ENCODE peak calls at places on chromosomes 16 and 17, in eight cellular contexts. A is adrenal gland, Q is BJ, O is bronchial epithelial cell, F is heart right ventricle, U is A549, V is tibial artery, Y is psoas muscle. S is an unnamed sample.

GRCh38 chr16:25108054-25108453 is 3.5 kb upstream of the LCMT1 start:
- DNase-seq in A (no peak), Q (no peak), O (no peak), F (no peak), U (peak), V (no peak), Y (no peak), S (no peak)

GRCh38 chr16:87380875-87381274 is 2.7 kb downstream of the FBXO31 start:
- DNase-seq in A (peak), Q (no peak), O (no peak), F (no peak), U (no peak), V (no peak), Y (no peak), S (no peak)

GRCh38 chr16:79943738-79944137 is 343.2 kb upstream of the MAF start:
- DNase-seq in A (no peak), Q (no peak), O (peak), F (no peak), U (no peak), V (no peak), Y (no peak), S (no peak)

GRCh38 chr17:67582632-67583230 is 135.0 kb upstream of the NOL11 start:
- DNase-seq in A (peak), Q (no peak), O (no peak), F (no peak), U (no peak), V (no peak), Y (no peak), S (no peak)

GRCh38 chr16:9183682-9184353 is 92.4 kb downstream of the HAPSTR1 start:
- DNase-seq in A (no peak), Q (no peak), O (no peak), F (no peak), U (no peak), V (no peak), Y (no peak), S (no peak)

GRCh38 chr17:6713130-6713917 is at the start of gene SLC13A5:
- DNase-seq in A (peak), Q (no peak), O (peak), F (peak), U (peak), V (no peak), Y (no peak), S (no peak)

GRCh38 chr16:52709286-52709685 is 162.3 kb upstream of the TOX3 start:
- DNase-seq in A (no peak), Q (no peak), O (no peak), F (no peak), U (no peak), V (no peak), Y (no peak), S (no peak)

GRCh38 chr16:4361033-4361943 is 10.2 kb upstream of the PAM16 start:
- DNase-seq in A (no peak), Q (no peak), O (no peak), F (peak), U (no peak), V (no peak), Y (no peak), S (no peak)

GRCh38 chr16:74926832-74927231 is 58.1 kb downstream of the WDR59 start:
- DNase-seq in A (no peak), Q (no peak), O (no peak), F (no peak), U (no peak), V (no peak), Y (no peak), S (no peak)

GRCh38 chr17:6457688-6458190 is 13.5 kb downstream of the PIMREG start:
- DNase-seq in A (no peak), Q (no peak), O (no peak), F (no peak), U (no peak), V (no peak), Y (peak), S (no peak)

GRCh38 chr16:80656161-80656560 is 115.4 kb downstream of the DYNLRB2 start:
- DNase-seq in A (no peak), Q (no peak), O (no peak), F (no peak), U (no peak), V (no peak), Y (no peak), S (no peak)

GRCh38 chr17:57902800-57903759 is 52.1 kb downstream of the CUEDC1 start:
- DNase-seq in A (peak), Q (peak), O (peak), F (peak), U (peak), V (peak), Y (peak), S (no peak)

GRCh38 chr17:39804839-39805238 is 59.3 kb downstream of the IKZF3 start:
- DNase-seq in A (no peak), Q (no peak), O (no peak), F (no peak), U (no peak), V (no peak), Y (no peak), S (no peak)

GRCh38 chr16:82655720-82656500 is 29.1 kb downstream of the CDH13 start:
- DNase-seq in A (no peak), Q (no peak), O (no peak), F (no peak), U (no peak), V (no peak), Y (no peak), S (no peak)

GRCh38 chr17:59678946-59679345 is 28.3 kb downstream of the PTRH2 start:
- DNase-seq in A (no peak), Q (no peak), O (no peak), F (no peak), U (no peak), V (no peak), Y (no peak), S (no peak)

GRCh38 chr17:48603959-48604769 is 622 bp downstream of the HOXB6 start:
- DNase-seq in A (peak), Q (no peak), O (no peak), F (no peak), U (peak), V (no peak), Y (no peak), S (no peak)
- H3K4me3 ChIP-seq in A (peak), Q (no peak), O (no peak), F (no peak), U (peak), V (peak), Y (peak), S (peak)

GRCh38 chr17:41620583-41621434 is 3.6 kb downstream of the KRT17 start:
- DNase-seq in A (no peak), Q (peak), O (peak), F (no peak), U (no peak), V (no peak), Y (no peak), S (no peak)
- TF ChIP-seq CTCF in A (no peak), Q (peak), O (peak), F (no peak), U (no peak), V (no peak), Y (no peak), S (no peak)

DNA sequence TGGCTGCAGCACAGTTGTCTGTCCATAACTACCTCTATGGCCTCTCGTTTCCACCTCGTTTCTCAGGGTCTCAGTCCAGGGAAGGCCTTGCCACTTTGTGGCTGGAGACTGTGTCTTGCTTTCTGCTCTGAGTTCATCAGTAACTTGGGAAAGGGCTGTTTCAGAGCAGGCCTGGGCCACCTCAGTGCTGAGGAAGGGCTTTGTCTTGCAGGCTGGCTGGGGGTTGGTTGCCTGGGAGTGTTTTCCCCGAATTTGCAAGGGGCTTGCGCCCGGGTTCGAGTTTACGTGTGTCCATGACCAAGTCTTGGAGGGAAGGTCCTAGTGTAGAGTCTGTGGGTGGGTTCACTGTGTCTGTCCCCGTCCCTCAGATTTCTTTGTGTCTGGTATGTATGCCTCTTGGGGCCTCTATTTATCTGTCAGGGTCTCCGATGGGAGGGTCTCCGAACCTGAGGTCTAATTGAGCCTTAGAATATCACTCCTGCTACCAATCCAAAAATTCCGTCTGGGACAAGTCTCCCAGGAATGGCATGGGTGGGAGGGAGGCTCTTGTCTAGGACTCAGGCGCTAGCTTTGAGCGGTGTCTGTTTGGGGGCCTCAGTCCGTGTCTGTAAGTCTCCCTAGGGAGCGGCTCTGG is 594 bp upstream of the TGFB1I1 start:
- DNase-seq in A (no peak), Q (no peak), O (no peak), F (no peak), U (no peak), V (no peak), Y (peak), S (no peak)
- H3K4me3 ChIP-seq in A (peak), Q (peak), O (peak), F (peak), U (peak), V (peak), Y (peak), S (peak)

GRCh38 chr17:49218941-49219913 is 8.7 kb downstream of the ABI3 start:
- DNase-seq in A (no peak), Q (no peak), O (no peak), F (peak), U (no peak), V (no peak), Y (peak), S (no peak)
- TF ChIP-seq CTCF in A (peak), Q (peak), O (peak), F (no peak), U (peak), V (no peak), Y (no peak), S (peak)

S was measured in AG04449.